ENCODE peak calls at places on chromosomes 13 and 19, in nine cellular contexts. T is astrocyte of the spinal cord; C is foreskin fibroblast; P is cardiac fibroblast; Y is Panc1; X is CD4-positive, alpha-beta T cell; B is esophagus squamous epithelium; E is heart left ventricle; O is neural crest cell. Z is an unnamed sample.

GRCh38 chr13:78168981-78169380 is 250.3 kb upstream of the EDNRB start:
- DNase-seq in T (no peak), C (no peak), P (no peak), Y (no peak), X (no peak), B (no peak), E (no peak), O (no peak), Z (no peak)

GRCh38 chr19:49004133-49004532 is 10.4 kb downstream of the RUVBL2 start:
- DNase-seq in T (no peak), C (no peak), P (no peak), Y (no peak), X (no peak), B (no peak), E (peak), O (no peak), Z (no peak)

GRCh38 chr19:27758626-27759505 is 1454.1 kb downstream of the UQCRFS1 start:
- DNase-seq in T (no peak), C (no peak), P (no peak), Y (no peak), X (no peak), B (no peak), E (no peak), O (no peak), Z (no peak)

GRCh38 chr13:60164490-60164889 is 762 bp upstream of the DIAPH3 start:
- DNase-seq in T (no peak), C (peak), P (peak), Y (no peak), X (no peak), B (no peak), E (no peak), O (no peak), Z (no peak)

GRCh38 chr19:17933414-17934129 is 757 bp downstream of the CCDC124 start:
- DNase-seq in T (no peak), C (peak), P (peak), Y (no peak), X (no peak), B (no peak), E (no peak), O (no peak), Z (no peak)

GRCh38 chr19:3024870-3025515 is 4.1 kb downstream of the TLE2 start:
- DNase-seq in T (no peak), C (no peak), P (no peak), Y (no peak), X (no peak), B (no peak), E (no peak), O (no peak), Z (no peak)

GRCh38 chr19:13588953-13589833 is 82.9 kb upstream of the CACNA1A start:
- DNase-seq in T (peak), C (peak), P (peak), Y (peak), X (peak), B (no peak), E (peak), O (peak), Z (peak)

GRCh38 chr13:98184796-98185195 is 7.7 kb upstream of the RNF113B start:
- DNase-seq in T (peak), C (peak), P (no peak), Y (no peak), X (no peak), B (no peak), E (no peak), O (no peak), Z (no peak)

GRCh38 chr19:44540736-44541135 is 11.3 kb upstream of the CEACAM20 start:
- DNase-seq in T (no peak), C (no peak), P (no peak), Y (no peak), X (no peak), B (no peak), E (no peak), O (no peak), Z (no peak)

GRCh38 chr19:8487137-8487851 is 15.1 kb downstream of the PRAM1 start:
- DNase-seq in T (no peak), C (no peak), P (no peak), Y (no peak), X (peak), B (no peak), E (peak), O (no peak), Z (no peak)

GRCh38 chr19:48495391-48495790 is 16.2 kb downstream of the LMTK3 start:
- DNase-seq in T (no peak), C (peak), P (peak), Y (no peak), X (no peak), B (no peak), E (no peak), O (no peak), Z (no peak)

GRCh38 chr13:45138282-45138681 is 18.0 kb downstream of the GTF2F2 start:
- DNase-seq in T (no peak), C (no peak), P (no peak), Y (no peak), X (no peak), B (no peak), E (no peak), O (no peak), Z (no peak)

GRCh38 chr13:114119196-114119595 is 13.2 kb downstream of the RASA3 start:
- DNase-seq in T (peak), C (peak), P (peak), Y (no peak), X (no peak), B (no peak), E (peak), O (no peak), Z (peak)

GRCh38 chr13:106038752-106039151 is 496.7 kb downstream of the EFNB2 start:
- DNase-seq in T (peak), C (peak), P (peak), Y (no peak), X (no peak), B (no peak), E (no peak), O (no peak), Z (no peak)

GRCh38 chr13:32499538-32500210 is 38.9 kb downstream of the N4BP2L2 start:
- DNase-seq in T (no peak), C (no peak), P (no peak), Y (no peak), X (no peak), B (no peak), E (no peak), O (no peak), Z (no peak)

GRCh38 chr13:29743229-29743786 is 107.1 kb downstream of the UBL3 start:
- DNase-seq in T (peak), C (peak), P (peak), Y (no peak), X (no peak), B (no peak), E (no peak), O (no peak), Z (no peak)

GRCh38 chr13:20713751-20714150 is 10.3 kb downstream of the IL17D start:
- DNase-seq in T (peak), C (peak), P (peak), Y (no peak), X (no peak), B (no peak), E (peak), O (no peak), Z (no peak)

GRCh38 chr13:34733720-34734119 is 208.3 kb upstream of the NBEA start:
- DNase-seq in T (no peak), C (peak), P (peak), Y (no peak), X (no peak), B (no peak), E (no peak), O (no peak), Z (no peak)

GRCh38 chr19:8387688-8388611 is 2.2 kb upstream of the RAB11B start:
- DNase-seq in T (no peak), C (no peak), P (no peak), Y (no peak), X (no peak), B (no peak), E (no peak), O (no peak), Z (no peak)

GRCh38 chr13:50357136-50357535 is 341.9 kb downstream of the KCNRG start:
- DNase-seq in T (no peak), C (no peak), P (no peak), Y (no peak), X (no peak), B (no peak), E (no peak), O (no peak), Z (no peak)

GRCh38 chr13:42592915-42593718 is 19.2 kb downstream of the TNFSF11 start:
- DNase-seq in T (no peak), C (no peak), P (no peak), Y (no peak), X (no peak), B (no peak), E (no peak), O (no peak), Z (no peak)

DNA sequence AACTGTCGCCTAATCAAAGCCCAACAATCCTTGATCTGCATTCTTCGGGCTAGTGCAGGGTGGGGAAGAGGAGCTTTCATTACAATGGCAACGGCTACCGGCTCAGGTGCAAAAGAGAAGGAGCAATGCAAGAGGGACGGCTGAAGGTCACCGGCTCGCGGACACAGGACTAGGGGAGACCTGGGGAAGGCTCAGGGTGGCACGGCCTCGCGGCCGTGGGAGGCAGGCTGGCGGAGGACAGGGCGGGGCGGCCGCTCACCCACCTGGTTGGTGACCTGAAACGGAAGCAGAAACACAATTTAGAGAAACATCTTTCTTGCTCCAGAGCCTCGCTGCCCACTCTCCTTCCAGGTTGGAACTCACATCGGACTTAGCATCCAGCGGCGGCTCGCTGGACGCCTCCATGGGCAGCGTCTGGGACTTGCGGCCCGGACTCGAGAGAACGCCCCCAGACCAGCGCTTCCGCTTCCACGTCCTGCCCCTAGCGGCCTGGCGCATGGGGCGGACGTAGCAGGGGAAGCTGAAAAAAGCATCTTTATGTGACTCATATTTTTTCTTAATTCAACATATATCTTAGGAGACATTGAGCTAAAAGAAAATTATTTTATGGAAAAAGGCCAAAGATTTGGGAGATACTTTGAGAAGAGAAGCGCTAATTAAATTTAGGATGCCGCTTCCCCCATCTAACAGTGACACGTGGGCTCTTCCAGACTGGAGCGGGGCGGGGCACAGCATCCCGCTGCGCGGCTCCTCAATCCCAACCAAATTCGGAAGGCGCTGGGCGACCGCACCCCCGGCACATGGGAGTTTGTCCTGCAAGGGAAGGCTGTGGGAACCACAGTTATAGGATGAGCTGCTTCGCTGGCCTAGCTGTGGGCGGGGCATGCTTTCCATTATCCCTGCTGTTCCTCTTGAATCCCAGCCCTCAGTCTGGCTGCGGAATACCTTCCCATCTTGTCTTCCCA is at the start of gene COMMD6:
- DNase-seq in T (peak), C (peak), P (peak), Y (peak), X (peak), B (peak), E (peak), O (peak), Z (peak)
- TF ChIP-seq CTCF in T (peak), C (no peak), P (peak), Y (no peak), X (no peak), B (peak), E (peak), O (peak), Z (peak)

DNA sequence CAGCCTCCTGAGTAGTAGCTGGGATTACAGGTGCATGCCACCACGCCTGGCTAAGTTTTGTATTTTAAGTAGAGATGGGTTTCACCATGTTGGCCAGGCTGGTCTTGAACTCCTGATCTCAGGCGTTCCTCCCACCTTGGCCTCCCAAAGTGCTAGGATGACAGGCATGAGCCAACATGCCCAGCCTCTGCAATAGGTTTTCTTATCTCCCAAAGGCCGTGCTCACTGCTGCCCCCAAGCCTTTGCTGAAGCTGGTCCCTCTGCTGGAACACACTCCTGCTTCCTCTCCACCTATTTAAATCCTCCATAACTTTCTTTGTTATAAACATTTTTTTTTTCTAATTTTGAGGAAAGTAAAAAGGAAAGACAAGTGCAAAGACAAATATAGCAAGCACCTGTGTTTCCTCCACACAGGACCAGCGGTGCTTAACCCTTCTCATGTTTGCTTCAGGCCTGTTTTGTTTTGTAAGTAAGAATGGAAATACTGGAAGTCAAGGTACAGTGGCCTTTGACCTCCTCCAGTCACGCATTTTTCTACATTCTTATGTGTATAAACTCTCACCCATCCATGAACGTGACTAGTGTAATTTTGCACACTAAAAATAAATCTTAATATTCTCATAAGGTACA is 14.5 kb upstream of the TNFAIP8L1 start:
- DNase-seq in T (no peak), C (peak), P (peak), Y (no peak), X (no peak), B (no peak), E (peak), O (no peak), Z (no peak)
- TF ChIP-seq CTCF in T (peak), C (peak), P (peak), Y (peak), X (no peak), B (no peak), E (no peak), O (peak), Z (peak)

DNA sequence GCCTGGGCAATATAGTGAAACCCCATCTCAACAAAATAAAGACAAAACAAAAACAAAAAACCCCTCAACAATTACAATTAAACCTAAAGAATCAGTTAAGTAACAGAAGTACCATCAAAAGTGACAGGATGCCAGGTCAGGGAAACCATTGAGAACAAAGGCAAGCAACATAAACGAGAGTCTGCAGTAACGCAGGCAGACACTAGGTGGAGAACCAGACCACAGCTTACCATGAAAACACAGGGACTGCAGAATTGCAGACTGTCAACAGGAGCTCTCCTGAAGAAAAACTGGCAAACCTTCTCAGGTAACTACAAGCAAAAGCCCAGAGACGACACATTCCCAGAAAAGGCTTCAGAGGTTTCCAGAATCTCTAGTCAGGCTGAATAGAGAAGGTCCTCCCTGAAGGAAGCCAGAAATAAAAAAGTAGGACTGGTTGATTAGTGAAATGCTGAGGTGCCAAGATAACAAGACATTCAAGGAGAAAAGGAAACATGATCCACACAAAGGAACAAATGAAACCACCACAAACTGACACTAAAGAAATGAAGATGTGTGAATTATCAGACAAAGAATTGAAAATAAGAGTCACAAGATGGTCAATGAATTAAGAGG is 2.2 kb upstream of the ZNF665 start:
- DNase-seq in T (peak), C (peak), P (peak), Y (peak), X (peak), B (no peak), E (peak), O (peak), Z (no peak)
- TF ChIP-seq CTCF in T (peak), C (peak), P (peak), Y (peak), X (peak), B (peak), E (peak), O (peak), Z (peak)

GRCh38 chr13:108218044-108218974 is at the start of gene ABHD13:
- DNase-seq in T (peak), C (peak), P (peak), Y (peak), X (peak), B (peak), E (peak), O (peak), Z (peak)
- TF ChIP-seq CTCF in T (no peak), C (no peak), P (no peak), Y (no peak), X (no peak), B (no peak), E (peak), O (peak), Z (peak)

GRCh38 chr19:45682908-45683307 is 8.8 kb downstream of the SNRPD2 start:
- DNase-seq in T (no peak), C (no peak), P (no peak), Y (no peak), X (no peak), B (no peak), E (no peak), O (no peak), Z (no peak)

GRCh38 chr19:45681391-45682015 is 10.2 kb downstream of the SNRPD2 start:
- DNase-seq in T (peak), C (peak), P (peak), Y (no peak), X (peak), B (peak), E (peak), O (peak), Z (peak)

GRCh38 chr19:45682117-45682516 is 9.6 kb downstream of the SNRPD2 start:
- DNase-seq in T (no peak), C (no peak), P (no peak), Y (no peak), X (no peak), B (no peak), E (no peak), O (no peak), Z (no peak)

GRCh38 chr19:45676851-45677263 is 8.8 kb downstream of the GIPR start:
- DNase-seq in T (no peak), C (no peak), P (no peak), Y (no peak), X (peak), B (no peak), E (no peak), O (no peak), Z (no peak)

GRCh38 chr19:45677351-45678230 is 9.6 kb downstream of the GIPR start:
- DNase-seq in T (peak), C (peak), P (peak), Y (no peak), X (peak), B (peak), E (peak), O (peak), Z (peak)
- TF ChIP-seq CTCF in T (no peak), C (no peak), P (peak), Y (no peak), X (no peak), B (no peak), E (no peak), O (peak), Z (peak)

DNA sequence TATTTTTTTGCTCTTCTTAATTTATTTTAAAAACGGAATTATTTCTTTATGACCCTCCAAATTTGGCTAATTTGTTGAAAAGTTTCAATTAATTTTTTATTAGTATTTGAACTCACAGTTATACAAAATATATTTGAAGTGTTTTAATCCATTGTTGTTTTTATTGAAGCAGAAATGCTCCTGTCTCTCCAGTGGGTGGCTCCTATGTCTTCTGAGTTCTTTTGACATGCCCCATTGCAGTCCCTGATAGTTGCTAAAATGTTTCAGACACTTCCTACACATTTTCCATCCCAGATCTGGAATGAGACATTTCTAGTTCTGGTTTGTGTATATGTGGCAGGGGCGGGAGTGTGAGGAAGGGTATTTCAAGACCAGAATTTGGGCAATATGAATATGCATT is 579.4 kb upstream of the PRR20A start:
- DNase-seq in T (no peak), C (no peak), P (no peak), Y (no peak), X (no peak), B (no peak), E (no peak), O (no peak), Z (no peak)
- TF ChIP-seq CTCF in T (no peak), C (no peak), P (no peak), Y (no peak), X (no peak), B (no peak), E (no peak), O (peak), Z (peak)